ENCODE peak calls at places on chromosomes 11 and 22, in seven cellular contexts. One of them, this sample, is unnamed.

GRCh38 chr11:119168471-119169271 is at the start of gene NLRX1:
- DNase-seq in activated CD4-positive, alpha-beta T cell treated with anti-CD3 and anti-CD28 coated beads for 1 hour: peak; percentile 71
- DNase-seq in OCI-LY7: peak; percentile 85
- DNase-seq in NCI-H1105 treated with DMSO at 0.1 percent for 48 hours: no peak
- DNase-seq in DMS53: peak; percentile 93
- DNase-seq in ecto neural progenitor cell: peak; percentile 88
- DNase-seq in substantia nigra: peak; percentile 73
- DNase-seq in this sample: peak; percentile 95

GRCh38 chr22:25970348-25970995 is 198.8 kb upstream of the SEZ6L start:
- DNase-seq in activated CD4-positive, alpha-beta T cell treated with anti-CD3 and anti-CD28 coated beads for 1 hour: no peak
- DNase-seq in OCI-LY7: no peak
- DNase-seq in NCI-H1105 treated with DMSO at 0.1 percent for 48 hours: peak; percentile 86
- DNase-seq in DMS53: no peak
- DNase-seq in ecto neural progenitor cell: no peak
- DNase-seq in substantia nigra: no peak
- DNase-seq in this sample: no peak

GRCh38 chr11:47259178-47259977 is 1.6 kb downstream of the NR1H3 start:
- DNase-seq in activated CD4-positive, alpha-beta T cell treated with anti-CD3 and anti-CD28 coated beads for 1 hour: no peak
- DNase-seq in OCI-LY7: peak; percentile 72
- DNase-seq in NCI-H1105 treated with DMSO at 0.1 percent for 48 hours: no peak
- DNase-seq in DMS53: peak; percentile 44
- DNase-seq in ecto neural progenitor cell: peak; percentile 76
- DNase-seq in substantia nigra: no peak
- DNase-seq in this sample: no peak

GRCh38 chr11:117375960-117376359 is 48.3 kb downstream of the CEP164 start:
- DNase-seq in activated CD4-positive, alpha-beta T cell treated with anti-CD3 and anti-CD28 coated beads for 1 hour: no peak
- DNase-seq in OCI-LY7: no peak
- DNase-seq in NCI-H1105 treated with DMSO at 0.1 percent for 48 hours: no peak
- DNase-seq in DMS53: no peak
- DNase-seq in ecto neural progenitor cell: no peak
- DNase-seq in substantia nigra: no peak
- DNase-seq in this sample: no peak

GRCh38 chr11:11717064-11717725 is 95.4 kb upstream of the GALNT18 start:
- DNase-seq in activated CD4-positive, alpha-beta T cell treated with anti-CD3 and anti-CD28 coated beads for 1 hour: no peak
- DNase-seq in OCI-LY7: no peak
- DNase-seq in NCI-H1105 treated with DMSO at 0.1 percent for 48 hours: no peak
- DNase-seq in DMS53: no peak
- DNase-seq in ecto neural progenitor cell: no peak
- DNase-seq in substantia nigra: no peak
- DNase-seq in this sample: no peak

GRCh38 chr22:32754413-32755041 is 47.0 kb upstream of the TIMP3 start:
- DNase-seq in activated CD4-positive, alpha-beta T cell treated with anti-CD3 and anti-CD28 coated beads for 1 hour: no peak
- DNase-seq in OCI-LY7: no peak
- DNase-seq in NCI-H1105 treated with DMSO at 0.1 percent for 48 hours: no peak
- DNase-seq in DMS53: no peak
- DNase-seq in ecto neural progenitor cell: no peak
- DNase-seq in substantia nigra: no peak
- DNase-seq in this sample: no peak

GRCh38 chr11:20162824-20163777 is 2.8 kb upstream of the DBX1 start:
- DNase-seq in activated CD4-positive, alpha-beta T cell treated with anti-CD3 and anti-CD28 coated beads for 1 hour: no peak
- DNase-seq in OCI-LY7: no peak
- DNase-seq in NCI-H1105 treated with DMSO at 0.1 percent for 48 hours: no peak
- DNase-seq in DMS53: peak; percentile 50
- DNase-seq in ecto neural progenitor cell: peak; percentile 82
- DNase-seq in substantia nigra: no peak
- DNase-seq in this sample: peak; percentile 72

GRCh38 chr11:119306373-119306890 is 10.5 kb downstream of the MCAM start:
- DNase-seq in activated CD4-positive, alpha-beta T cell treated with anti-CD3 and anti-CD28 coated beads for 1 hour: no peak
- DNase-seq in OCI-LY7: no peak
- DNase-seq in NCI-H1105 treated with DMSO at 0.1 percent for 48 hours: no peak
- DNase-seq in DMS53: no peak
- DNase-seq in ecto neural progenitor cell: no peak
- DNase-seq in substantia nigra: no peak
- DNase-seq in this sample: no peak

This sample was measured in esophagus muscularis mucosa.